ENCODE peak calls at places on chromosomes 6 and 20, in five cellular contexts. H is HS-27A; A is NCI-H510A treated with DMSO at 0.1 percent for 48 hours; W is H1; G is naive thymus-derived CD8-positive, alpha-beta T cell. S is an unnamed sample.

GRCh38 chr6:74574794-74575193 is 631.1 kb downstream of the COL12A1 start:
- DNase-seq in W (no peak), H (no peak), G (no peak), A (no peak), S (peak)

GRCh38 chr6:163579111-163579879 is 164.8 kb downstream of the QKI start:
- DNase-seq in G (no peak), A (no peak), H (no peak), W (no peak), S (no peak)

GRCh38 chr20:32485126-32485769 is 99.9 kb downstream of the NOL4L start:
- DNase-seq in G (peak), W (no peak), A (peak), H (peak), S (peak)

GRCh38 chr6:52543729-52544324 is 33.0 kb downstream of the TRAM2 start:
- DNase-seq in A (no peak), W (peak), G (no peak), H (peak), S (no peak)

GRCh38 chr20:9514461-9515210 is at the start of gene LAMP5:
- DNase-seq in H (no peak), A (peak), G (no peak), W (no peak), S (no peak)

GRCh38 chr6:90610291-90610670 is 23.4 kb upstream of the MAP3K7 start:
- DNase-seq in G (no peak), H (no peak), A (no peak), W (no peak), S (no peak)

GRCh38 chr6:2141644-2142290 is 103.6 kb downstream of the GMDS start:
- DNase-seq in A (no peak), W (no peak), H (no peak), G (no peak), S (no peak)

GRCh38 chr6:137794510-137795200 is 72.4 kb upstream of the TNFAIP3 start:
- DNase-seq in A (no peak), G (no peak), H (no peak), W (no peak), S (no peak)

GRCh38 chr6:44048277-44048676 is 79.0 kb downstream of the MRPL14 start:
- DNase-seq in H (no peak), W (no peak), G (no peak), A (no peak), S (no peak)

GRCh38 chr6:41775293-41775882 is 4.3 kb downstream of the FRS3 start:
- DNase-seq in A (no peak), H (no peak), W (no peak), G (no peak), S (no peak)

S was measured in A549.